ENCODE peak calls at places on chromosome 19, in eight cellular contexts. K is uterus; O is A549; X is PC-9; R is progenitor cell of endocrine pancreas; N is ascending aorta; B is dorsolateral prefrontal cortex; T is CD8-positive, alpha-beta T cell. L is an unnamed sample.

GRCh38 chr19:39211731-39212376 is 7.8 kb upstream of the SYCN start:
- DNase-seq in K (no peak), O (peak; percentile 64), X (no peak), R (no peak), N (no peak), B (no peak), T (no peak), L (no peak)

GRCh38 chr19:12112238-12112637 is 27.9 kb downstream of the ZNF20 start:
- DNase-seq in K (no peak), O (no peak), X (no peak), R (no peak), N (no peak), B (no peak), T (no peak), L (no peak)

GRCh38 chr19:58274771-58275199 is 4.0 kb upstream of the ZNF8 start:
- DNase-seq in K (no peak), O (no peak), X (no peak), R (no peak), N (no peak), B (no peak), T (no peak), L (no peak)

GRCh38 chr19:8557637-8558238 is 19.5 kb downstream of the MYO1F start:
- DNase-seq in K (no peak), O (no peak), X (no peak), R (no peak), N (no peak), B (no peak), T (no peak), L (no peak)

GRCh38 chr19:38686530-38686888 is 39.1 kb downstream of the ACTN4 start:
- DNase-seq in K (no peak), O (no peak), X (no peak), R (no peak), N (no peak), B (no peak), T (peak; percentile 54), L (no peak)

GRCh38 chr19:19661675-19662251 is 1.7 kb downstream of the ATP13A1 start:
- DNase-seq in K (no peak), O (no peak), X (no peak), R (no peak), N (peak; percentile 62), B (no peak), T (peak; percentile 61), L (no peak)

GRCh38 chr19:18669524-18669817 is 14.0 kb upstream of the CRTC1 start:
- DNase-seq in K (no peak), O (no peak), X (no peak), R (no peak), N (no peak), B (no peak), T (no peak), L (no peak)

GRCh38 chr19:44635581-44636438 is 7.9 kb upstream of the PVR start:
- DNase-seq in K (no peak), O (no peak), X (no peak), R (no peak), N (no peak), B (no peak), T (no peak), L (no peak)

GRCh38 chr19:34075661-34076091 is 96.6 kb upstream of the LSM14A start:
- DNase-seq in K (no peak), O (no peak), X (no peak), R (no peak), N (no peak), B (no peak), T (no peak), L (no peak)

GRCh38 chr19:28465317-28466086 is 747.4 kb downstream of the UQCRFS1 start:
- DNase-seq in K (no peak), O (no peak), X (no peak), R (no peak), N (peak; percentile 13), B (no peak), T (no peak), L (no peak)

GRCh38 chr19:33309826-33310225 is 7.5 kb upstream of the CEBPA start:
- DNase-seq in K (no peak), O (no peak), X (no peak), R (no peak), N (peak; percentile 54), B (no peak), T (no peak), L (no peak)

GRCh38 chr19:30255783-30256509 is 116.2 kb upstream of the ZNF536 start:
- DNase-seq in K (no peak), O (no peak), X (no peak), R (no peak), N (no peak), B (no peak), T (no peak), L (no peak)

GRCh38 chr19:1213391-1214286 is 8.1 kb downstream of the STK11 start:
- DNase-seq in K (peak; percentile 60), O (no peak), X (no peak), R (no peak), N (peak; percentile 88), B (no peak), T (peak; percentile 61), L (no peak)

GRCh38 chr19:29527500-29528328 is 1.9 kb downstream of the VSTM2B start:
- DNase-seq in K (no peak), O (no peak), X (no peak), R (no peak), N (no peak), B (peak; percentile 25), T (no peak), L (peak; percentile 14)

GRCh38 chr19:54137913-54138776 is 583 bp downstream of the CNOT3 start:
- DNase-seq in K (peak; percentile 40), O (no peak), X (peak; percentile 32), R (peak; percentile 30), N (no peak), B (no peak), T (peak; percentile 49), L (no peak)

GRCh38 chr19:8552810-8553209 is 24.4 kb downstream of the MYO1F start:
- DNase-seq in K (no peak), O (peak; percentile 65), X (no peak), R (no peak), N (no peak), B (no peak), T (no peak), L (peak; percentile 31)

GRCh38 chr19:14530005-14530348 is 583 bp downstream of the TECR start:
- DNase-seq in K (no peak), O (peak; percentile 48), X (no peak), R (peak; percentile 65), N (no peak), B (no peak), T (peak; percentile 62), L (no peak)

GRCh38 chr19:52172347-52172746 is 926 bp upstream of the ZNF836 start:
- DNase-seq in K (no peak), O (no peak), X (no peak), R (no peak), N (no peak), B (no peak), T (no peak), L (no peak)

GRCh38 chr19:3669616-3670257 is 30.5 kb downstream of the PIP5K1C start:
- DNase-seq in K (no peak), O (no peak), X (no peak), R (no peak), N (no peak), B (no peak), T (no peak), L (no peak)

GRCh38 chr19:30314056-30314804 is 58.0 kb upstream of the ZNF536 start:
- DNase-seq in K (no peak), O (no peak), X (no peak), R (no peak), N (no peak), B (no peak), T (no peak), L (no peak)

GRCh38 chr19:36097036-36097435 is 13.9 kb upstream of the OVOL3 start:
- DNase-seq in K (no peak), O (no peak), X (no peak), R (no peak), N (no peak), B (peak; percentile 88), T (no peak), L (no peak)

GRCh38 chr19:39465956-39466747 is 14.5 kb upstream of the TIMM50 start:
- DNase-seq in K (no peak), O (no peak), X (no peak), R (no peak), N (no peak), B (no peak), T (no peak), L (no peak)

GRCh38 chr19:43589277-43589676 is 6.7 kb downstream of the IRGQ start:
- DNase-seq in K (no peak), O (no peak), X (no peak), R (no peak), N (no peak), B (no peak), T (no peak), L (no peak)

GRCh38 chr19:22532388-22533310 is 101.5 kb upstream of the ZNF492 start:
- DNase-seq in K (peak; percentile 94), O (no peak), X (no peak), R (no peak), N (peak; percentile 98), B (peak; percentile 86), T (no peak), L (no peak)

GRCh38 chr19:20313894-20314293 is 146.9 kb downstream of the ZNF486 start:
- DNase-seq in K (no peak), O (no peak), X (no peak), R (no peak), N (no peak), B (no peak), T (no peak), L (no peak)

GRCh38 chr19:39351537-39352037 is 9.4 kb downstream of the SAMD4B start:
- DNase-seq in K (no peak), O (peak; percentile 42), X (no peak), R (no peak), N (no peak), B (no peak), T (no peak), L (no peak)

GRCh38 chr19:4088975-4089374 is 22.3 kb upstream of the ZBTB7A start:
- DNase-seq in K (no peak), O (no peak), X (no peak), R (no peak), N (no peak), B (no peak), T (peak; percentile 77), L (no peak)

GRCh38 chr19:5138606-5139594 is 170.0 kb downstream of the KDM4B start:
- DNase-seq in K (no peak), O (no peak), X (no peak), R (no peak), N (peak; percentile 76), B (no peak), T (peak; percentile 88), L (no peak)
- TF ChIP-seq CTCF in K (no peak), O (no peak), X (no peak), R (no peak), N (no peak), B (no peak), T (peak; percentile 20), L (no peak)

GRCh38 chr19:16536130-16536529 is 6.1 kb downstream of the CHERP start:
- DNase-seq in K (no peak), O (no peak), X (no peak), R (no peak), N (no peak), B (no peak), T (no peak), L (no peak)
- TF ChIP-seq CTCF in K (no peak), O (no peak), X (no peak), R (no peak), N (no peak), B (no peak), T (no peak), L (no peak)

GRCh38 chr19:17419154-17419490 is 725 bp upstream of the MVB12A start:
- DNase-seq in K (no peak), O (no peak), X (no peak), R (no peak), N (no peak), B (no peak), T (no peak), L (no peak)
- TF ChIP-seq CTCF in K (no peak), O (no peak), X (no peak), R (no peak), N (no peak), B (no peak), T (no peak), L (no peak)

GRCh38 chr19:15971217-15971616 is 22.4 kb downstream of the OR10H4 start:
- DNase-seq in K (no peak), O (no peak), X (no peak), R (no peak), N (no peak), B (no peak), T (no peak), L (no peak)
- TF ChIP-seq CTCF in K (no peak), O (no peak), X (peak; percentile 44), R (no peak), N (no peak), B (no peak), T (no peak), L (no peak)